ENCODE peak calls at places on chromosomes 16 and 17, in five cellular contexts. One of them, this sample, is unnamed.

GRCh38 chr17:30426292-30426691 is 47.6 kb downstream of the CPD start:
- DNase-seq in ureter: no peak
- DNase-seq in NCI-H1092 treated with DMSO at 0.1 percent for 48 hours: no peak
- DNase-seq in mesothelial cell of epicardium: no peak
- DNase-seq in suprapubic skin: no peak
- DNase-seq in this sample: no peak

GRCh38 chr16:4677390-4677789 is 16.0 kb upstream of the NUDT16L1 start:
- DNase-seq in ureter: no peak
- DNase-seq in NCI-H1092 treated with DMSO at 0.1 percent for 48 hours: peak
- DNase-seq in mesothelial cell of epicardium: no peak
- DNase-seq in suprapubic skin: no peak
- DNase-seq in this sample: peak

GRCh38 chr16:57539072-57539796 is 2.9 kb upstream of the CCDC102A start:
- DNase-seq in ureter: no peak
- DNase-seq in NCI-H1092 treated with DMSO at 0.1 percent for 48 hours: no peak
- DNase-seq in mesothelial cell of epicardium: peak
- DNase-seq in suprapubic skin: peak
- DNase-seq in this sample: no peak

GRCh38 chr16:12907670-12908233 is 6.4 kb downstream of the SHISA9 start:
- DNase-seq in ureter: no peak
- DNase-seq in NCI-H1092 treated with DMSO at 0.1 percent for 48 hours: no peak
- DNase-seq in mesothelial cell of epicardium: no peak
- DNase-seq in suprapubic skin: no peak
- DNase-seq in this sample: no peak

GRCh38 chr16:30980434-30980833 is 4.6 kb upstream of the HSD3B7 start:
- DNase-seq in ureter: no peak
- DNase-seq in NCI-H1092 treated with DMSO at 0.1 percent for 48 hours: no peak
- DNase-seq in mesothelial cell of epicardium: no peak
- DNase-seq in suprapubic skin: peak
- DNase-seq in this sample: no peak

GRCh38 chr16:86983621-86984020 is 333.6 kb downstream of the C16orf95 start:
- DNase-seq in ureter: no peak
- DNase-seq in NCI-H1092 treated with DMSO at 0.1 percent for 48 hours: no peak
- DNase-seq in mesothelial cell of epicardium: no peak
- DNase-seq in suprapubic skin: no peak
- DNase-seq in this sample: no peak

GRCh38 chr16:13070268-13070667 is 168.9 kb downstream of the SHISA9 start:
- DNase-seq in ureter: no peak
- DNase-seq in NCI-H1092 treated with DMSO at 0.1 percent for 48 hours: peak
- DNase-seq in mesothelial cell of epicardium: no peak
- DNase-seq in suprapubic skin: no peak
- DNase-seq in this sample: no peak

GRCh38 chr17:69060835-69061234 is at the start of gene ABCA9:
- DNase-seq in ureter: no peak
- DNase-seq in NCI-H1092 treated with DMSO at 0.1 percent for 48 hours: no peak
- DNase-seq in mesothelial cell of epicardium: no peak
- DNase-seq in suprapubic skin: no peak
- DNase-seq in this sample: no peak

GRCh38 chr16:3182608-3183444 is 5.2 kb upstream of the OR1F1 start:
- DNase-seq in ureter: no peak
- DNase-seq in NCI-H1092 treated with DMSO at 0.1 percent for 48 hours: no peak
- DNase-seq in mesothelial cell of epicardium: peak
- DNase-seq in suprapubic skin: no peak
- DNase-seq in this sample: no peak

GRCh38 chr17:31448467-31449077 is 57.1 kb downstream of the RAB11FIP4 start:
- DNase-seq in ureter: no peak
- DNase-seq in NCI-H1092 treated with DMSO at 0.1 percent for 48 hours: no peak
- DNase-seq in mesothelial cell of epicardium: no peak
- DNase-seq in suprapubic skin: no peak
- DNase-seq in this sample: no peak

GRCh38 chr16:3180445-3180878 is 7.5 kb upstream of the OR1F1 start:
- DNase-seq in ureter: no peak
- DNase-seq in NCI-H1092 treated with DMSO at 0.1 percent for 48 hours: no peak
- DNase-seq in mesothelial cell of epicardium: no peak
- DNase-seq in suprapubic skin: no peak
- DNase-seq in this sample: no peak

GRCh38 chr17:28174352-28175046 is 132.0 kb downstream of the NLK start:
- DNase-seq in ureter: no peak
- DNase-seq in NCI-H1092 treated with DMSO at 0.1 percent for 48 hours: no peak
- DNase-seq in mesothelial cell of epicardium: no peak
- DNase-seq in suprapubic skin: no peak
- DNase-seq in this sample: no peak

GRCh38 chr16:67966549-67967182 is 1.8 kb downstream of the SLC12A4 start:
- DNase-seq in ureter: peak
- DNase-seq in NCI-H1092 treated with DMSO at 0.1 percent for 48 hours: no peak
- DNase-seq in mesothelial cell of epicardium: no peak
- DNase-seq in suprapubic skin: peak
- DNase-seq in this sample: no peak

GRCh38 chr16:80174416-80174815 is 366.4 kb upstream of the DYNLRB2 start:
- DNase-seq in ureter: no peak
- DNase-seq in NCI-H1092 treated with DMSO at 0.1 percent for 48 hours: no peak
- DNase-seq in mesothelial cell of epicardium: no peak
- DNase-seq in suprapubic skin: no peak
- DNase-seq in this sample: no peak

GRCh38 chr16:8675183-8676159 is 1.1 kb downstream of the ABAT start:
- DNase-seq in ureter: no peak
- DNase-seq in NCI-H1092 treated with DMSO at 0.1 percent for 48 hours: no peak
- DNase-seq in mesothelial cell of epicardium: peak
- DNase-seq in suprapubic skin: no peak
- DNase-seq in this sample: peak

GRCh38 chr17:44115585-44116415 is 7.6 kb downstream of the HDAC5 start:
- DNase-seq in ureter: no peak
- DNase-seq in NCI-H1092 treated with DMSO at 0.1 percent for 48 hours: no peak
- DNase-seq in mesothelial cell of epicardium: peak
- DNase-seq in suprapubic skin: no peak
- DNase-seq in this sample: no peak

GRCh38 chr17:4488989-4489595 is 9.6 kb upstream of the SPNS2 start:
- DNase-seq in ureter: no peak
- DNase-seq in NCI-H1092 treated with DMSO at 0.1 percent for 48 hours: no peak
- DNase-seq in mesothelial cell of epicardium: no peak
- DNase-seq in suprapubic skin: no peak
- DNase-seq in this sample: no peak

GRCh38 chr17:28247671-28248556 is 71.1 kb upstream of the TMEM97 start:
- DNase-seq in ureter: no peak
- DNase-seq in NCI-H1092 treated with DMSO at 0.1 percent for 48 hours: no peak
- DNase-seq in mesothelial cell of epicardium: no peak
- DNase-seq in suprapubic skin: no peak
- DNase-seq in this sample: no peak

GRCh38 chr16:87715658-87716057 is 50.1 kb downstream of the KLHDC4 start:
- DNase-seq in ureter: no peak
- DNase-seq in NCI-H1092 treated with DMSO at 0.1 percent for 48 hours: no peak
- DNase-seq in mesothelial cell of epicardium: no peak
- DNase-seq in suprapubic skin: no peak
- DNase-seq in this sample: no peak

GRCh38 chr17:73384926-73385325 is 73.1 kb upstream of the CDC42EP4 start:
- DNase-seq in ureter: no peak
- DNase-seq in NCI-H1092 treated with DMSO at 0.1 percent for 48 hours: no peak
- DNase-seq in mesothelial cell of epicardium: no peak
- DNase-seq in suprapubic skin: no peak
- DNase-seq in this sample: no peak